ENCODE peak calls at places on chromosome 1, in six cellular contexts. E is cardiac fibroblast, Q is thoracic aorta, A is fibroblast of the aortic adventitia, B is foreskin fibroblast, W is stomach. H is an unnamed sample.

GRCh38 chr1:101697057-101697456 is 299.7 kb downstream of the OLFM3 start:
- DNase-seq in A (no peak), W (no peak), B (no peak), E (peak), Q (no peak), H (no peak)

GRCh38 chr1:150406483-150406882 is 42.5 kb downstream of the RPRD2 start:
- DNase-seq in Q (no peak), E (peak), W (no peak), B (no peak), A (peak), H (no peak)

GRCh38 chr1:213669964-213670691 is 317.6 kb upstream of the PROX1 start:
- DNase-seq in Q (no peak), A (no peak), W (no peak), B (no peak), E (no peak), H (no peak)

GRCh38 chr1:17475729-17476128 is 36.3 kb upstream of the RCC2 start:
- DNase-seq in E (peak), B (peak), Q (no peak), A (peak), W (no peak), H (peak)

GRCh38 chr1:57404914-57405313 is 18.9 kb downstream of the DAB1 start:
- DNase-seq in Q (no peak), B (no peak), E (no peak), A (no peak), W (no peak), H (no peak)

GRCh38 chr1:175090775-175091174 is 23.1 kb downstream of the TNN start:
- DNase-seq in Q (no peak), A (no peak), W (no peak), E (no peak), B (no peak), H (no peak)

GRCh38 chr1:10867138-10867721 is 70.8 kb upstream of the CASZ1 start:
- DNase-seq in A (no peak), B (peak), Q (no peak), W (peak), E (peak), H (peak)

GRCh38 chr1:152623203-152623844 is 421 bp upstream of the LCE3A start:
- DNase-seq in W (no peak), E (no peak), A (no peak), B (no peak), Q (no peak), H (peak)

GRCh38 chr1:182054698-182055326 is 6.7 kb downstream of the ZNF648 start:
- DNase-seq in A (peak), W (no peak), B (peak), E (no peak), Q (no peak), H (no peak)

GRCh38 chr1:35866998-35867397 is 16.0 kb upstream of the AGO1 start:
- DNase-seq in B (no peak), A (no peak), E (no peak), Q (no peak), W (no peak), H (no peak)

DNA sequence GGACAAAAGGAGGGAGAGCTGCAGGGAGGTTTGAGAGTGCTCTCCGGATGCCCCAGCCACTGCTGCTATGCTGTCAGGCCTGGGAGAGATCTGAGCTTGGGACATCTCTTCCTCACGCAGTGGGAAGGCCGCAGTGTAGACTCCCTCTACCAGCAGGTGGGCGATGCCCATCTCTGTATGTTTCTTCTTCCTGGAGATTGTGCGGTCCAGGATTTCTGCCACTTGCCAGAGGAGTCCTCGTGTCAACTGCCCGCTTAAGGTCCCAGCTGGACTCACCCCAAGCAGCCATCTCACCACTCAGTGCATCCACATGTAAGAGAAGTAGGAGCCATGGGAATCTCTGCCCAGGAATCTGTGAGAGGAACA is 10.9 kb downstream of the CPLANE2 start:
- DNase-seq in B (no peak), W (no peak), E (no peak), A (no peak), Q (no peak), H (peak)
- H3K4me3 ChIP-seq in B (no peak), W (peak), E (no peak), A (no peak), Q (no peak), H (no peak)

GRCh38 chr1:119611701-119612113 is 36.4 kb downstream of the ZNF697 start:
- DNase-seq in A (peak), E (peak), W (peak), B (peak), Q (peak), H (no peak)
- TF ChIP-seq CTCF in A (peak), E (peak), W (peak), B (peak), Q (peak), H (peak)

DNA sequence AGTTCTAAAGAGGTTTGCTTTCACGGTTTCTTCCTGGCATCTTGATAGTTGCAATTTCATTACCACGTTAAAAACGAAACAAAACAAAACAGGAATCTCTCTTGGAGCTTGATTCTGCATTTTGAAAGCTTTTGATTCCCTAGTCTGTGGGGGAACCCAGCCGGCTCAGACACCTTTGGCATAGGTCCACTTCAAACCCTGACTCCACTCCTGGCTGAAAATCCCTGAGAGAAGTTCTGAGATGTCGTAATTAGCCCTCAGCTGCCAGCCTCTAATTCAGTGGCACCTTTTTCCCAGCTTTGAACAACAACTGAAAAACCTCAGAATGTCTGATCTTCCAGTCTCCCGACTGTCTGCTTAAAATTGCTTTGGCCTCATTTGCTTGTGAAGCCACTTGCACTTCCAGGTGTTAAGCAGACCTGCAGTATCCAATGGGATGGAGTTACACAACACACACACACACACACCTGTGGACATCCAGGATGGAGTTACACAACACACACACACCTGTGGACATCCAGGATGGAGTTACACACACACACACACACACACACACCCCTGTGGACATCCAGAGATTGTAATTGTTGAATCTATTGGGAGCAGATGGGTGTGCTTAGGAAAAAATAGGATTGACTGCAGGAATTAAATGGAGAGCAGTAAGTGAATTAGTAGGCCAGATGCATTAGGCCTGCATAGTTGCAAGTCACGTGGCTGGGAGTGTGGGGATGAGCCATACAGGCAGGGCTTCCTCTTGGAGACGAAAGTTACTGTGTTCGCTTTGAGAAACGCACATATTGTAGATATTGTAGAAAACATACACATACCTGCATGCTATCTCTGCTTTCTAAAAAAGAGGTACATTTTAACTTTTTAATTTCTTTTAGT is 285.6 kb upstream of the FMN2 start:
- DNase-seq in Q (no peak), E (no peak), B (no peak), W (no peak), A (no peak), H (no peak)
- H3K4me3 ChIP-seq in Q (peak), E (no peak), B (no peak), W (no peak), A (no peak), H (no peak)

DNA sequence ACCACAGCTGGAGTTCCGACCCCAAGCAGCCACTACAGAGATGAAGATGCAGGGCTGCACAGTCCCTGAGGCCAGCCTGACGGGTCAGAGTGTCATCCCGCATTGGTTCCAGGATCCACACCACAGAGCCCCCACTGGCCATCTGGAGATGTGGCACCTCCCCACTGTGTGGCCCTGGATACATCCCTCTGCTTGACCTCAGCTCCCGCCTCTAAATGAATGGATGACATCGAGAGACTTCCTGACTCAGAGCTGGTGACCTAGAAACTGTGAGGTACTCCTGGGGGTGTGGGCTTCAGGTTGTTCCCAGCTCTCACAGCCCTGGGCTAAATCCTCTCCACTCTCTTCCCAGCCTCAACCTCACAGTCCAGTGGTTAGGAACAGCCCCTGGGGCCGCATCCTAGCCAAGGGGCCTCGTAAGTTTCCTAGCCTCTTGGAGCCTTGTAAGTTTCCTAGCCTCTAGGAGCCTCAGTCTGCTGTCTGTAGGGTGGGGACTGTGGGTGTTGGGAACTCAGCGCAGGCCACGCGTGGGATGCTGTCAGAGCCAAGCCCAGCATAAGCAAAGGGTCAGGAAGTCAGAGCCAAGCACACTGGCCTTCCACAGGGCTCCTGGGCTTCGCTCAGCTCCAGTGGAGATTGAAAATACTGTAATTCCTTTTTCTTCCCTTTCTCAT is 87.5 kb upstream of the RUNX3 start:
- DNase-seq in B (no peak), W (no peak), Q (no peak), E (peak), A (no peak), H (no peak)
- TF ChIP-seq CTCF in B (no peak), W (no peak), Q (no peak), E (no peak), A (peak), H (no peak)